ENCODE peak calls at places on chromosomes 6 and 20, in ten cellular contexts. B is OCI-LY7, Q is IMR-90, P is thoracic aorta, K is endothelial cell of umbilical vein, G is brain microvascular endothelial cell, J is transverse colon, O is tibial nerve, N is psoas muscle, E is cardiac muscle cell. V is an unnamed sample. For H3K36me3, the result is how much of the 10 kb centered on the place peaks cover.

GRCh38 chr20:45419188-45420091 is 3.5 kb downstream of the PIGT start:
- DNase-seq in B (peak), Q (peak), P (no peak), K (peak), G (peak), J (peak), O (no peak), N (peak), E (no peak), V (peak)

GRCh38 chr6:30312266-30312665 is 14.5 kb upstream of the TRIM39 start:
- DNase-seq in B (no peak), Q (no peak), P (no peak), K (no peak), G (no peak), J (no peak), O (no peak), N (no peak), E (no peak), V (no peak)

GRCh38 chr6:136326038-136326561 is 36.5 kb upstream of the BCLAF1 start:
- DNase-seq in B (peak), Q (peak), P (no peak), K (peak), G (no peak), J (no peak), O (no peak), N (no peak), E (peak), V (no peak)

GRCh38 chr6:139693735-139694134 is 319.3 kb upstream of the CITED2 start:
- DNase-seq in B (no peak), Q (no peak), P (no peak), K (no peak), G (no peak), J (no peak), O (no peak), N (no peak), E (no peak), V (no peak)

GRCh38 chr6:56450882-56451739 is 191.6 kb downstream of the DST start:
- DNase-seq in B (no peak), Q (peak), P (no peak), K (peak), G (peak), J (peak), O (no peak), N (peak), E (no peak), V (no peak)

GRCh38 chr6:133697666-133698065 is 191.2 kb upstream of the TCF21 start:
- DNase-seq in B (no peak), Q (peak), P (no peak), K (no peak), G (peak), J (no peak), O (no peak), N (no peak), E (no peak), V (no peak)

GRCh38 chr6:28587011-28587745 is 61.5 kb downstream of the GPX5 start:
- DNase-seq in B (no peak), Q (no peak), P (no peak), K (no peak), G (peak), J (peak), O (no peak), N (no peak), E (peak), V (no peak)

GRCh38 chr20:47351643-47352331 is 4.7 kb downstream of the ZMYND8 start:
- DNase-seq in B (peak), Q (no peak), P (no peak), K (peak), G (no peak), J (no peak), O (no peak), N (no peak), E (peak), V (no peak)

GRCh38 chr20:63226020-63226943 is 9.4 kb upstream of the BIRC7 start:
- DNase-seq in B (no peak), Q (no peak), P (no peak), K (no peak), G (no peak), J (no peak), O (no peak), N (no peak), E (no peak), V (no peak)

GRCh38 chr20:63224272-63225081 is 8.5 kb upstream of the YTHDF1 start:
- DNase-seq in B (no peak), Q (peak), P (no peak), K (no peak), G (peak), J (peak), O (no peak), N (no peak), E (peak), V (no peak)

GRCh38 chr20:63223121-63223825 is 7.3 kb upstream of the YTHDF1 start:
- DNase-seq in B (peak), Q (peak), P (no peak), K (peak), G (no peak), J (peak), O (no peak), N (no peak), E (peak), V (no peak)

GRCh38 chr20:63223826-63224207 is 7.9 kb upstream of the YTHDF1 start:
- DNase-seq in B (no peak), Q (no peak), P (no peak), K (no peak), G (no peak), J (no peak), O (no peak), N (no peak), E (no peak), V (no peak)

GRCh38 chr20:63225082-63225454 is 9.1 kb upstream of the YTHDF1 start:
- DNase-seq in B (no peak), Q (no peak), P (no peak), K (no peak), G (no peak), J (no peak), O (no peak), N (no peak), E (no peak), V (no peak)
- TF ChIP-seq CTCF in B (no peak), Q (no peak), P (no peak), K (no peak), G (no peak), J (no peak), O (no peak), N (no peak), E (no peak), V (no peak)

GRCh38 chr6:34362909-34363713 is 29.4 kb downstream of the NUDT3 start:
- DNase-seq in B (peak), Q (no peak), P (no peak), K (no peak), G (no peak), J (no peak), O (no peak), N (no peak), E (peak), V (no peak)
- H3K4me3 ChIP-seq in B (peak), Q (no peak), P (peak), K (no peak), G (no peak), J (no peak), O (no peak), N (peak), E (no peak), V (no peak)

DNA sequence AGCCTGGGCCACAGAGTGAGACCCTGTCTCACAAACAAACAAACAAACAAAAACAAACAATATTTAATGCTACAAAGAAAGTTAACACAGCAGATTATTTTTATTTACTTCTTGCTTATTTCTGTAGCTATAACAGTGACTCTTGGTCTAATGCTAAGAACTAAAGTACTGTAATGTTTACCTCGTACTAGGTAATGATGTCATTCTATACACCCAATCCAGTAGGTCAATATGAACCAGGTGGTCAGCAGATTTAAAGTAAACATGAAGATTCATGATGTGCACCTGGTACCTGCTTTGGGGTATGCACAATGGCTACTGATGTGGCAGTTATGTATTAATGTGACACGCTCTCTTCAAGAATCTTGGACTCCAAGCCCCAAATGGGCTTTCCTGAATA is 36.6 kb upstream of the CARMIL1 start:
- DNase-seq in B (no peak), Q (no peak), P (no peak), K (no peak), G (no peak), J (no peak), O (no peak), N (no peak), E (no peak), V (no peak)
- H3K36me3 ChIP-seq in B (under half), Q (under half), P (under half), K (under half), G (under half), J (under half), O (under half), N (under half), E (under half), V (under half)

GRCh38 chr6:115271434-115271833 is 789.3 kb downstream of the FRK start:
- DNase-seq in B (no peak), Q (no peak), P (no peak), K (no peak), G (no peak), J (no peak), O (no peak), N (no peak), E (peak), V (no peak)
- TF ChIP-seq CTCF in B (no peak), Q (no peak), P (no peak), K (no peak), G (no peak), J (no peak), O (no peak), N (no peak), E (no peak), V (no peak)

DNA sequence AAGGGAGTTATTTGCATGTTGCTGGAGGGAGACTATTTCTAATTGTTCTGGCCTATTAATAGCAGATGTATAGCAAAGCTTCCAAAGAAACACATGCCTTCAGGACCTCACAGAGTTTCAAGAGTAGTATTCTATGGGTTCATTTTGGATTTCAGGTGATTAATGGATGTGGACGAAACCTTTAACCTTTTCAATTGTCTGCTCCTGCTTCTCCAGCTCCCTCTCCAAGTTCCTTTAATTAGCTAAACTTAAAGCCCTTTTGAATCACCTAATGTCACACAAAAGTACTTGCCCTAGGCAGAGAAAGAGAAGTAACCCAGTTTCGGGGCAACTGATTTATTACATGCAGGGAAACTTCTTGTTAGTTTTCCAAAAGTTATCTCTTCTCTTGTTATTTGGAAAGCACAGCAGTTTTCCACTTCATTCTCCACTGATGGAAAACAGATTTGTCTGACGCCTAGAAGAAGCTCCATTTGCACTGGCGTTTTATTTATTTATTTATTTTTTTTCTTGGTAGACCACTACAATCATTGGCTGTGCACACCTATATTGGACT is 407.8 kb upstream of the JARID2 start:
- DNase-seq in B (no peak), Q (no peak), P (no peak), K (no peak), G (no peak), J (no peak), O (no peak), N (no peak), E (peak), V (no peak)
- H3K4me3 ChIP-seq in B (no peak), Q (no peak), P (no peak), K (no peak), G (no peak), J (no peak), O (no peak), N (no peak), E (no peak), V (no peak)

GRCh38 chr6:35073211-35073610 is 67.9 kb downstream of the TCP11 start:
- DNase-seq in B (no peak), Q (no peak), P (no peak), K (no peak), G (no peak), J (no peak), O (no peak), N (peak), E (no peak), V (no peak)

GRCh38 chr6:35070111-35070510 is 71.0 kb downstream of the TCP11 start:
- DNase-seq in B (no peak), Q (no peak), P (no peak), K (no peak), G (no peak), J (no peak), O (no peak), N (no peak), E (no peak), V (no peak)

GRCh38 chr6:35072051-35072697 is 69.0 kb downstream of the TCP11 start:
- DNase-seq in B (no peak), Q (no peak), P (no peak), K (peak), G (no peak), J (no peak), O (no peak), N (peak), E (no peak), V (no peak)

GRCh38 chr6:35072698-35073055 is 68.5 kb downstream of the TCP11 start:
- DNase-seq in B (no peak), Q (no peak), P (no peak), K (no peak), G (no peak), J (no peak), O (no peak), N (peak), E (no peak), V (no peak)

GRCh38 chr6:35071347-35071994 is 69.7 kb downstream of the TCP11 start:
- DNase-seq in B (no peak), Q (no peak), P (no peak), K (no peak), G (no peak), J (no peak), O (no peak), N (peak), E (no peak), V (no peak)
- H3K36me3 ChIP-seq in B (under half), Q (under half), P (under half), K (under half), G (under half), J (under half), O (under half), N (half or more), E (under half), V (under half)

V was measured in BJ.